ENCODE peak calls at places on chromosomes 13 and 19, in eight cellular contexts. Q is testis, E is psoas muscle, J is neural crest cell, W is tibial nerve, H is tibial artery, K is uterus, M is A673. T is an unnamed sample.

GRCh38 chr13:39254606-39255005 is 216.3 kb downstream of the NHLRC3 start:
- DNase-seq in Q (no peak), E (no peak), J (no peak), W (no peak), H (no peak), K (no peak), M (no peak), T (no peak)

GRCh38 chr13:20331419-20331818 is 99.3 kb upstream of the GJB6 start:
- DNase-seq in Q (no peak), E (no peak), J (no peak), W (no peak), H (no peak), K (no peak), M (peak), T (no peak)

GRCh38 chr19:48858984-48859710 is 9.3 kb downstream of the PLEKHA4 start:
- DNase-seq in Q (no peak), E (peak), J (no peak), W (no peak), H (no peak), K (no peak), M (no peak), T (no peak)

GRCh38 chr13:112066624-112067004 is 335 bp upstream of the SOX1 start:
- DNase-seq in Q (peak), E (peak), J (peak), W (no peak), H (no peak), K (no peak), M (peak), T (no peak)

GRCh38 chr19:17553256-17553655 is 2.2 kb upstream of the COLGALT1 start:
- DNase-seq in Q (peak), E (peak), J (no peak), W (peak), H (peak), K (peak), M (peak), T (no peak)

GRCh38 chr19:4130635-4131438 is 6.9 kb upstream of the MAP2K2 start:
- DNase-seq in Q (no peak), E (no peak), J (no peak), W (no peak), H (no peak), K (no peak), M (peak), T (no peak)

GRCh38 chr19:48502720-48503018 is 9.0 kb downstream of the LMTK3 start:
- DNase-seq in Q (no peak), E (no peak), J (no peak), W (no peak), H (no peak), K (no peak), M (no peak), T (no peak)

GRCh38 chr13:25977671-25978070 is 74.1 kb downstream of the SHISA2 start:
- DNase-seq in Q (no peak), E (no peak), J (no peak), W (no peak), H (no peak), K (no peak), M (peak), T (no peak)

GRCh38 chr13:113555141-113555540 is 29.4 kb upstream of the TFDP1 start:
- DNase-seq in Q (no peak), E (peak), J (no peak), W (no peak), H (no peak), K (no peak), M (no peak), T (no peak)

GRCh38 chr13:49308104-49308875 is 60.6 kb downstream of the CDADC1 start:
- DNase-seq in Q (peak), E (peak), J (no peak), W (peak), H (peak), K (peak), M (no peak), T (no peak)

GRCh38 chr13:99211421-99212035 is 10.9 kb downstream of the UBAC2 start:
- DNase-seq in Q (no peak), E (no peak), J (no peak), W (no peak), H (no peak), K (no peak), M (no peak), T (no peak)

GRCh38 chr19:1948676-1949075 is 7.7 kb downstream of the CSNK1G2 start:
- DNase-seq in Q (no peak), E (no peak), J (no peak), W (no peak), H (no peak), K (no peak), M (no peak), T (no peak)

GRCh38 chr13:28268800-28269223 is 130.5 kb downstream of the PAN3 start:
- DNase-seq in Q (no peak), E (no peak), J (no peak), W (no peak), H (no peak), K (no peak), M (no peak), T (no peak)

GRCh38 chr19:41575998-41576397 is at the start of gene CEACAM21:
- DNase-seq in Q (peak), E (peak), J (no peak), W (no peak), H (peak), K (peak), M (peak), T (no peak)

GRCh38 chr19:51546107-51546649 is 14.7 kb upstream of the SIGLEC6 start:
- DNase-seq in Q (no peak), E (no peak), J (no peak), W (no peak), H (no peak), K (no peak), M (no peak), T (no peak)

GRCh38 chr19:719081-719512 is 10.4 kb downstream of the PALM start:
- DNase-seq in Q (peak), E (peak), J (no peak), W (peak), H (peak), K (peak), M (no peak), T (no peak)

GRCh38 chr19:19234220-19234816 is 22.6 kb downstream of the NCAN start:
- DNase-seq in Q (no peak), E (no peak), J (no peak), W (no peak), H (no peak), K (no peak), M (no peak), T (no peak)

GRCh38 chr13:88384542-88384941 is 713.4 kb downstream of the SLITRK5 start:
- DNase-seq in Q (no peak), E (no peak), J (no peak), W (no peak), H (no peak), K (no peak), M (no peak), T (no peak)

GRCh38 chr13:23921451-23921888 is 24.2 kb upstream of the C1QTNF9B start:
- DNase-seq in Q (no peak), E (no peak), J (peak), W (no peak), H (no peak), K (no peak), M (peak), T (no peak)

GRCh38 chr19:15154002-15154612 is 46.7 kb downstream of the NOTCH3 start:
- DNase-seq in Q (peak), E (no peak), J (peak), W (no peak), H (no peak), K (no peak), M (peak), T (no peak)

GRCh38 chr19:23002690-23003422 is at the start of gene ZNF728:
- DNase-seq in Q (peak), E (peak), J (no peak), W (peak), H (peak), K (peak), M (no peak), T (no peak)

GRCh38 chr13:97953376-97953970 is at the start of gene IPO5:
- DNase-seq in Q (no peak), E (no peak), J (no peak), W (no peak), H (no peak), K (no peak), M (no peak), T (no peak)

GRCh38 chr19:43778651-43779050 is 2.1 kb downstream of the KCNN4 start:
- DNase-seq in Q (no peak), E (no peak), J (no peak), W (no peak), H (no peak), K (no peak), M (no peak), T (no peak)

GRCh38 chr13:106597190-106597589 is 29.3 kb upstream of the ARGLU1 start:
- DNase-seq in Q (peak), E (peak), J (no peak), W (peak), H (peak), K (no peak), M (no peak), T (no peak)

GRCh38 chr19:48454150-48454730 is 1.1 kb upstream of the KCNJ14 start:
- DNase-seq in Q (no peak), E (no peak), J (no peak), W (no peak), H (no peak), K (no peak), M (no peak), T (no peak)

GRCh38 chr13:110942248-110942981 is 27.5 kb upstream of the ANKRD10 start:
- DNase-seq in Q (no peak), E (no peak), J (no peak), W (no peak), H (no peak), K (no peak), M (no peak), T (no peak)

DNA sequence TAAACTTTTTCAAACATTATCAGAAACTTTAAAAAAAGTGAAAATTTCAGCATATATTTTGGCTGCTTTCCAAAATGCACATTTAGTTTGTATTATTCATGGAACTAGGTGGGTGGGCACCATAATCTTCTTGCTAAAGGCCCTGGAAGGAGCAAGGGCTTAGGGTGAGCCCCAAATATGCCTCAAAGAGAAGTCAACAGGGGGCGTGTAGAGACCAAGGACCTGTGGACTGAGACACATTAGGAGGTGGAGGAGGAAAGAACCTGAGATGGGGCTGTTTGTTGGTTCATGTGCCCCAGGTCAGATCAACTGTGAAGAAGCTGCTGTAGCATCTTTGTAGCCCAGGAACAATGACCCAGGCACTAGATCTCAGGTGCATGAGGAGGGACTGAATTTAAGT is 79.6 kb upstream of the OLFM4 start:
- DNase-seq in Q (no peak), E (no peak), J (no peak), W (no peak), H (no peak), K (no peak), M (no peak), T (no peak)
- TF ChIP-seq CTCF in Q (no peak), E (no peak), J (no peak), W (no peak), H (no peak), K (no peak), M (no peak), T (no peak)

GRCh38 chr13:103188688-103189326 is 122.6 kb upstream of the SLC10A2 start:
- DNase-seq in Q (no peak), E (no peak), J (no peak), W (no peak), H (no peak), K (no peak), M (peak), T (no peak)
- TF ChIP-seq CTCF in Q (no peak), E (peak), J (peak), W (peak), H (no peak), K (no peak), M (peak), T (peak)

GRCh38 chr19:8342684-8343482 is at the start of gene KANK3:
- DNase-seq in Q (peak), E (peak), J (peak), W (peak), H (peak), K (peak), M (peak), T (peak)
- TF ChIP-seq CTCF in Q (no peak), E (no peak), J (no peak), W (no peak), H (no peak), K (peak), M (no peak), T (no peak)

DNA sequence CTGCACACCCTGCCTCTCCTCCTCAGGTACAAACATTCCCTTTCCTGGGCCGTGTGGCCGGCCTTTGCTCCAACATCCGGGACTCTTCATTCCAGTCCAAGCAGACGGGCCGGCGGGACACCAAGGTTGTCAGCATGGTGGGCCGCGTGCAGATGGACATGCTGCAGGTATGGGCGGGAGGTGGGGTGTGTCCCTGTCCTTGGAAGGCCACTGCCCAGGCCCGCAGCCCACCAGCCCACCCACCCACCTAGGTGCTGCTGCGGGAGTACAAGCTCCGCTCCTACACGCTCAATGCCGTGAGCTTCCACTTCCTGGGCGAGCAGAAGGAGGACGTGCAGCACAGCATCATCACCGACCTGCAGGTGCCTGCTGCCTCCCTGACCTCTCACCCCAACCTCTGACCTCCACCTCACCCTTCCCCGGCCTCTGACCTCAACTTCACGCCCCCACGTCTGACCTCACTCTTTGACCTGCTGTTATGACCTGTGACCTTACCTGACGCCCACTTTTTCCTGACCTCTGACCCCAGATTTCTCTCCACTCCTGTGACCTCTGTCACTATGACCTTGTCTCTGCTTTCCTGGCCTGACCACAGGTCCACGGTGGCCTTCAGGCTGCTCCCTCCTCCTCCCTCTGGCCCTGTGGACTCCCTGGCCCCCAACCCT is 12.4 kb upstream of the SPIB start:
- DNase-seq in Q (no peak), E (no peak), J (no peak), W (no peak), H (no peak), K (no peak), M (no peak), T (no peak)
- TF ChIP-seq CTCF in Q (no peak), E (no peak), J (no peak), W (no peak), H (no peak), K (no peak), M (no peak), T (no peak)

GRCh38 chr13:51934461-51935087 is 72.8 kb downstream of the CCDC70 start:
- DNase-seq in Q (no peak), E (no peak), J (no peak), W (no peak), H (no peak), K (no peak), M (no peak), T (no peak)

GRCh38 chr13:51933466-51934058 is 71.8 kb downstream of the CCDC70 start:
- DNase-seq in Q (no peak), E (no peak), J (no peak), W (no peak), H (no peak), K (no peak), M (no peak), T (no peak)

GRCh38 chr13:51938454-51938853 is 72.8 kb downstream of the ATP7B start:
- DNase-seq in Q (no peak), E (no peak), J (no peak), W (no peak), H (no peak), K (no peak), M (no peak), T (no peak)

GRCh38 chr13:51937320-51938290 is 73.6 kb downstream of the ATP7B start:
- DNase-seq in Q (no peak), E (no peak), J (no peak), W (no peak), H (no peak), K (no peak), M (no peak), T (no peak)

GRCh38 chr13:51935326-51936171 is 73.8 kb downstream of the CCDC70 start:
- DNase-seq in Q (peak), E (no peak), J (no peak), W (no peak), H (no peak), K (no peak), M (peak), T (no peak)
- TF ChIP-seq CTCF in Q (peak), E (peak), J (peak), W (no peak), H (no peak), K (peak), M (peak), T (peak)

GRCh38 chr13:74816737-74817136 is 665.2 kb downstream of the TBC1D4 start:
- DNase-seq in Q (no peak), E (no peak), J (no peak), W (no peak), H (no peak), K (no peak), M (no peak), T (no peak)

GRCh38 chr13:74819549-74819948 is 662.4 kb downstream of the TBC1D4 start:
- DNase-seq in Q (no peak), E (no peak), J (no peak), W (no peak), H (no peak), K (no peak), M (no peak), T (no peak)

GRCh38 chr13:74825170-74825948 is 656.6 kb downstream of the TBC1D4 start:
- DNase-seq in Q (no peak), E (no peak), J (no peak), W (no peak), H (no peak), K (no peak), M (peak), T (no peak)

GRCh38 chr13:74825949-74826246 is 656.1 kb downstream of the TBC1D4 start:
- DNase-seq in Q (no peak), E (no peak), J (no peak), W (no peak), H (no peak), K (no peak), M (no peak), T (no peak)

DNA sequence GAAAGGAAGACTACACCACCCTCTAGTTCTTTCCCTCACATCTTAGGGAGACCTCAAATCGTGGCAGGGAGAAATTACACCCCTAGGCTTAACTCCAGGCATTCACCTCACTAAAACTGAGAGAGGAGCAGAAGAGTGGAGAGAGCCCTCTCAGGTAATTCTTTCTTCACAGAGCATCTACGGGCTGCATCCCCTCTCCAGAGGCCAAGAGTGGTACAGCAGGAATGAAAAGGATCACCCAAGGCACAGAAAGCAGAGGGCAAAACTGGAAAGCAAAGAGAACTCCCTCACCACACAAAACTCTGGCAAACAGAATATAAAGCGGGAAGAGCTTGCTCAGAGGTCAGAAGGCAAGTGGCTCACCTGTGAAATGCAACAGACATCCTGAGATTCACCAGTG is 661.2 kb downstream of the TBC1D4 start:
- DNase-seq in Q (no peak), E (no peak), J (no peak), W (no peak), H (no peak), K (no peak), M (no peak), T (no peak)
- TF ChIP-seq CTCF in Q (no peak), E (no peak), J (no peak), W (no peak), H (no peak), K (no peak), M (no peak), T (no peak)

T was measured in D721Med.